ENCODE peak calls at places on chromosomes 4 and X, in six cellular contexts. A is Right ventricle myocardium inferior; R is lower lobe of right lung; N is GM10248; K is activated CD4-positive, alpha-beta T cell treated with anti-CD3 and anti-CD28 coated beads, Interleukin-2, amount 50 U/mL, for 1 hour; U is PC-9. Z is an unnamed sample.

GRCh38 chrX:94414746-94415145 is 740.7 kb downstream of the FAM133A start:
- DNase-seq in R (no peak), K (no peak), N (no peak), A (no peak), U (no peak), Z (no peak)

GRCh38 chr4:90718926-90719325 is 591.7 kb downstream of the CCSER1 start:
- DNase-seq in R (no peak), A (no peak), U (no peak), K (no peak), N (no peak), Z (no peak)

GRCh38 chr4:55729306-55730142 is 90.1 kb upstream of the EXOC1L start:
- DNase-seq in K (no peak), R (no peak), N (no peak), A (no peak), U (peak), Z (no peak)

GRCh38 chrX:39969099-39969825 is 128.5 kb downstream of the BCOR start:
- DNase-seq in K (peak), U (no peak), A (no peak), R (no peak), N (no peak), Z (peak)

GRCh38 chrX:49627030-49627777 is 28.4 kb downstream of the GAGE1 start:
- DNase-seq in N (no peak), R (no peak), A (no peak), U (no peak), K (peak), Z (peak)

GRCh38 chr4:8401665-8402064 is 38.9 kb downstream of the ACOX3 start:
- DNase-seq in R (peak), A (no peak), U (no peak), K (no peak), N (no peak), Z (no peak)

GRCh38 chr4:44448548-44449443 is at the start of gene KCTD8:
- DNase-seq in U (no peak), A (peak), R (peak), K (peak), N (peak), Z (peak)

GRCh38 chrX:24732705-24733104 is 39.0 kb downstream of the POLA1 start:
- DNase-seq in N (no peak), A (no peak), R (no peak), U (no peak), K (no peak), Z (no peak)

GRCh38 chrX:137227164-137227563 is 193.4 kb upstream of the GPR101 start:
- DNase-seq in A (no peak), R (no peak), K (no peak), N (no peak), U (no peak), Z (no peak)

GRCh38 chr4:120198411-120198810 is 131.8 kb upstream of the MAD2L1 start:
- DNase-seq in N (no peak), U (no peak), K (no peak), R (no peak), A (no peak), Z (no peak)

GRCh38 chr4:185127021-185127925 is 15.8 kb upstream of the SLC25A4 start:
- DNase-seq in K (no peak), U (no peak), A (peak), R (peak), N (peak), Z (no peak)

GRCh38 chr4:83124079-83124780 is 9.7 kb upstream of the PLAC8 start:
- DNase-seq in U (no peak), R (no peak), K (no peak), A (no peak), N (no peak), Z (no peak)